ENCODE peak calls at places on chromosomes 6 and 20, in nine cellular contexts. One of them, this sample, is unnamed.

GRCh38 chr6:168636147-168636982 is 195.4 kb downstream of the SMOC2 start:
- DNase-seq in K562: no peak
- DNase-seq in HepG2: no peak
- DNase-seq in stomach: no peak
- DNase-seq in H1: no peak
- DNase-seq in breast epithelium: no peak
- DNase-seq in GM23338: peak; percentile 45
- DNase-seq in GM12878: no peak
- DNase-seq in Panc1: no peak
- DNase-seq in this sample: no peak

GRCh38 chr6:34771727-34772126 is 14.4 kb downstream of the SNRPC start:
- DNase-seq in K562: no peak
- DNase-seq in HepG2: no peak
- DNase-seq in stomach: no peak
- DNase-seq in H1: no peak
- DNase-seq in breast epithelium: no peak
- DNase-seq in GM23338: no peak
- DNase-seq in GM12878: no peak
- DNase-seq in Panc1: no peak
- DNase-seq in this sample: no peak

GRCh38 chr20:2137552-2138201 is 36.0 kb downstream of the STK35 start:
- DNase-seq in K562: no peak
- DNase-seq in HepG2: no peak
- DNase-seq in stomach: no peak
- DNase-seq in H1: no peak
- DNase-seq in breast epithelium: no peak
- DNase-seq in GM23338: no peak
- DNase-seq in GM12878: no peak
- DNase-seq in Panc1: no peak
- DNase-seq in this sample: peak; percentile 24

GRCh38 chr6:72446427-72446826 is 175.4 kb upstream of the KCNQ5 start:
- DNase-seq in K562: no peak
- DNase-seq in HepG2: no peak
- DNase-seq in stomach: no peak
- DNase-seq in H1: no peak
- DNase-seq in breast epithelium: no peak
- DNase-seq in GM23338: peak; percentile 4
- DNase-seq in GM12878: no peak
- DNase-seq in Panc1: no peak
- DNase-seq in this sample: no peak

GRCh38 chr20:4152696-4153235 is 137.4 kb upstream of the RNF24 start:
- DNase-seq in K562: no peak
- DNase-seq in HepG2: no peak
- DNase-seq in stomach: no peak
- DNase-seq in H1: no peak
- DNase-seq in breast epithelium: no peak
- DNase-seq in GM23338: no peak
- DNase-seq in GM12878: no peak
- DNase-seq in Panc1: no peak
- DNase-seq in this sample: no peak

GRCh38 chr20:52448513-52448912 is 256.9 kb upstream of the ZFP64 start:
- DNase-seq in K562: no peak
- DNase-seq in HepG2: no peak
- DNase-seq in stomach: no peak
- DNase-seq in H1: no peak
- DNase-seq in breast epithelium: no peak
- DNase-seq in GM23338: no peak
- DNase-seq in GM12878: no peak
- DNase-seq in Panc1: no peak
- DNase-seq in this sample: no peak

GRCh38 chr20:50534567-50534966 is 24.4 kb downstream of the PTPN1 start:
- DNase-seq in K562: no peak
- DNase-seq in HepG2: no peak
- DNase-seq in stomach: no peak
- DNase-seq in H1: no peak
- DNase-seq in breast epithelium: no peak
- DNase-seq in GM23338: no peak
- DNase-seq in GM12878: no peak
- DNase-seq in Panc1: no peak
- DNase-seq in this sample: no peak

GRCh38 chr20:51884561-51884960 is 82.2 kb upstream of the SALL4 start:
- DNase-seq in K562: no peak
- DNase-seq in HepG2: no peak
- DNase-seq in stomach: no peak
- DNase-seq in H1: no peak
- DNase-seq in breast epithelium: no peak
- DNase-seq in GM23338: no peak
- DNase-seq in GM12878: no peak
- DNase-seq in Panc1: no peak
- DNase-seq in this sample: no peak

GRCh38 chr20:36246410-36246809 is 10.1 kb downstream of the AAR2 start:
- DNase-seq in K562: no peak
- DNase-seq in HepG2: no peak
- DNase-seq in stomach: no peak
- DNase-seq in H1: no peak
- DNase-seq in breast epithelium: no peak
- DNase-seq in GM23338: no peak
- DNase-seq in GM12878: no peak
- DNase-seq in Panc1: no peak
- DNase-seq in this sample: no peak

GRCh38 chr20:38290829-38291581 is 13.0 kb upstream of the BPI start:
- DNase-seq in K562: peak; percentile 51
- DNase-seq in HepG2: peak; percentile 87
- DNase-seq in stomach: no peak
- DNase-seq in H1: peak; percentile 74
- DNase-seq in breast epithelium: no peak
- DNase-seq in GM23338: peak; percentile 92
- DNase-seq in GM12878: no peak
- DNase-seq in Panc1: no peak
- DNase-seq in this sample: no peak

GRCh38 chr6:147423111-147423510 is 85.4 kb upstream of the SAMD5 start:
- DNase-seq in K562: no peak
- DNase-seq in HepG2: no peak
- DNase-seq in stomach: no peak
- DNase-seq in H1: no peak
- DNase-seq in breast epithelium: no peak
- DNase-seq in GM23338: no peak
- DNase-seq in GM12878: no peak
- DNase-seq in Panc1: no peak
- DNase-seq in this sample: no peak

GRCh38 chr6:91083226-91083625 is 496.4 kb upstream of the MAP3K7 start:
- DNase-seq in K562: no peak
- DNase-seq in HepG2: no peak
- DNase-seq in stomach: no peak
- DNase-seq in H1: no peak
- DNase-seq in breast epithelium: no peak
- DNase-seq in GM23338: no peak
- DNase-seq in GM12878: no peak
- DNase-seq in Panc1: no peak
- DNase-seq in this sample: no peak

GRCh38 chr6:31727034-31727716 is 1.9 kb downstream of the DDAH2 start:
- DNase-seq in K562: peak; percentile 72
- DNase-seq in HepG2: no peak
- DNase-seq in stomach: no peak
- DNase-seq in H1: no peak
- DNase-seq in breast epithelium: no peak
- DNase-seq in GM23338: no peak
- DNase-seq in GM12878: no peak
- DNase-seq in Panc1: no peak
- DNase-seq in this sample: peak; percentile 88

GRCh38 chr6:32148722-32149576 is 2.8 kb downstream of the PRRT1 start:
- DNase-seq in K562: no peak
- DNase-seq in HepG2: no peak
- DNase-seq in stomach: peak; percentile 86
- DNase-seq in H1: peak; percentile 90
- DNase-seq in breast epithelium: no peak
- DNase-seq in GM23338: peak; percentile 96
- DNase-seq in GM12878: no peak
- DNase-seq in Panc1: no peak
- DNase-seq in this sample: peak; percentile 85

GRCh38 chr6:42030585-42031506 is 19.5 kb upstream of the TAF8 start:
- DNase-seq in K562: peak; percentile 92
- DNase-seq in HepG2: no peak
- DNase-seq in stomach: no peak
- DNase-seq in H1: no peak
- DNase-seq in breast epithelium: no peak
- DNase-seq in GM23338: peak; percentile 66
- DNase-seq in GM12878: no peak
- DNase-seq in Panc1: no peak
- DNase-seq in this sample: peak; percentile 72

GRCh38 chr6:117008618-117009017 is 131.6 kb downstream of the RFX6 start:
- DNase-seq in K562: no peak
- DNase-seq in HepG2: no peak
- DNase-seq in stomach: no peak
- DNase-seq in H1: no peak
- DNase-seq in breast epithelium: no peak
- DNase-seq in GM23338: no peak
- DNase-seq in GM12878: peak; percentile 35
- DNase-seq in Panc1: no peak
- DNase-seq in this sample: no peak

GRCh38 chr6:14796974-14797762 is 448.7 kb upstream of the JARID2 start:
- DNase-seq in K562: peak; percentile 39
- DNase-seq in HepG2: no peak
- DNase-seq in stomach: no peak
- DNase-seq in H1: no peak
- DNase-seq in breast epithelium: no peak
- DNase-seq in GM23338: no peak
- DNase-seq in GM12878: no peak
- DNase-seq in Panc1: no peak
- DNase-seq in this sample: no peak

GRCh38 chr6:88585081-88585692 is 378.2 kb downstream of the RNGTT start:
- DNase-seq in K562: no peak
- DNase-seq in HepG2: no peak
- DNase-seq in stomach: no peak
- DNase-seq in H1: no peak
- DNase-seq in breast epithelium: no peak
- DNase-seq in GM23338: no peak
- DNase-seq in GM12878: no peak
- DNase-seq in Panc1: no peak
- DNase-seq in this sample: no peak

DNA sequence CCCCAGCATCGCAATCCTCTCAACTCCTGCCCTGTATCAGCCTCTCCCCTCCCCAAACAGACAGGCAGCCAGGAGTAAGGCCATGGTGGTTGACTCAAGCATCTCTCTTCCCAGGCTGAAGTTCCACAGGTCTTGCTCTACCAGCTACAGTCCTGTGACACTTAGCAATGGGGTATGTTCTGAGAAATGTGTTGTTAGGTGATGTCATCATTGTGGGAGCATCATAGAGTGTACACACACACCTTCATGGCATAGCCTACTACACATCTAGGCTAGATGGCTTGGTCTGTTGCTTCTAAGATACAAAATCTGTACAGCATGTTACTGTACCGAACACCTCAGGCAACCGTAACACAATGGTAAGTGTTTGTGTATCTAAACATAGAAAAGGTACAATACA is 29.5 kb upstream of the BCAS1 start:
- DNase-seq in K562: no peak
- DNase-seq in HepG2: no peak
- DNase-seq in stomach: no peak
- DNase-seq in H1: no peak
- DNase-seq in breast epithelium: no peak
- DNase-seq in GM23338: no peak
- DNase-seq in GM12878: no peak
- DNase-seq in Panc1: no peak
- DNase-seq in this sample: no peak
- TF ChIP-seq POLR2AphosphoS5 in K562: no peak
- TF ChIP-seq POLR2AphosphoS5 in HepG2: no peak
- TF ChIP-seq POLR2AphosphoS5 in stomach: no peak
- TF ChIP-seq POLR2AphosphoS5 in H1: no peak
- TF ChIP-seq POLR2AphosphoS5 in breast epithelium: no peak
- TF ChIP-seq POLR2AphosphoS5 in GM23338: no peak
- TF ChIP-seq POLR2AphosphoS5 in GM12878: no peak
- TF ChIP-seq POLR2AphosphoS5 in Panc1: no peak
- TF ChIP-seq POLR2AphosphoS5 in this sample: no peak

DNA sequence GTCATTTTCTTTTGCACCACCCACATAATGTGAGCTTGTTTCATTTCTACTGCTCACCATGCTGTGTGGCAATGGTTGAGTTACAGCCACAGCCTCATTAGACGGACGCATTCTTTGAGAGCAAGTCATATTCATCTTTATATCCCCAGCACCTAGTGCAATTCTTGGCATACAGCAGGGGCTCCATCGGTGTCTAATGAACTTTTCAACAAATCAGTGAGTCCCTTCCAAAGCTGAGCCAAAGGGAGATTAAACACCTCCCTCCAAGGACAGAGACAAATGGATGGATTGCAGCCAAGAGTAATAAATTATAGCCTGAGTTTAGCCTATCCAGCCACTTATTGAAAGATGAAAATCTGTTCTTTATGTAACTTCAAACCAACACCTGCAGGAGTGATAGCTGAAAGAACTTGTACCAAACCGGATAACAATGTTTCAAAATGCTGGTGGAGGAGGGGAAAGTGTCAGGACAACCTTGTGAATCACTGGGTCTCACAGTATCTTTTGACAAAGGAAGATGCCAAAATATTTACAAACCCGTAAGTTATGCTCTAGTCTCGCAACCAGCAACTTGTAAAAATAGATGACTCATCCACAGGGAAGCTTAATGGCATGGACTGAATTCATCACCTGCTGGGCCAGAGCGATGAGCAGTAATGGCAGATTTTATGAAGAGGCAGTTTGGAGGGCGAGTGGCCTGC is 139.0 kb downstream of the PXDC1 start:
- DNase-seq in K562: no peak
- DNase-seq in HepG2: peak; percentile 27
- DNase-seq in stomach: no peak
- DNase-seq in H1: peak; percentile 24
- DNase-seq in breast epithelium: peak; percentile 5
- DNase-seq in GM23338: no peak
- DNase-seq in GM12878: no peak
- DNase-seq in Panc1: peak; percentile 66
- DNase-seq in this sample: no peak
- TF ChIP-seq POLR2AphosphoS5 in K562: no peak
- TF ChIP-seq POLR2AphosphoS5 in HepG2: no peak
- TF ChIP-seq POLR2AphosphoS5 in stomach: no peak
- TF ChIP-seq POLR2AphosphoS5 in H1: no peak
- TF ChIP-seq POLR2AphosphoS5 in breast epithelium: no peak
- TF ChIP-seq POLR2AphosphoS5 in GM23338: no peak
- TF ChIP-seq POLR2AphosphoS5 in GM12878: no peak
- TF ChIP-seq POLR2AphosphoS5 in Panc1: peak; percentile 29
- TF ChIP-seq POLR2AphosphoS5 in this sample: no peak

GRCh38 chr6:145116591-145117178 is 618.6 kb downstream of the EPM2A start:
- DNase-seq in K562: no peak
- DNase-seq in HepG2: no peak
- DNase-seq in stomach: no peak
- DNase-seq in H1: no peak
- DNase-seq in breast epithelium: no peak
- DNase-seq in GM23338: no peak
- DNase-seq in GM12878: no peak
- DNase-seq in Panc1: no peak
- DNase-seq in this sample: no peak
- TF ChIP-seq POLR2AphosphoS5 in K562: no peak
- TF ChIP-seq POLR2AphosphoS5 in HepG2: no peak
- TF ChIP-seq POLR2AphosphoS5 in stomach: no peak
- TF ChIP-seq POLR2AphosphoS5 in H1: no peak
- TF ChIP-seq POLR2AphosphoS5 in breast epithelium: no peak
- TF ChIP-seq POLR2AphosphoS5 in GM23338: no peak
- TF ChIP-seq POLR2AphosphoS5 in GM12878: no peak
- TF ChIP-seq POLR2AphosphoS5 in Panc1: no peak
- TF ChIP-seq POLR2AphosphoS5 in this sample: no peak

GRCh38 chr6:33410711-33411631 is at the start of gene PHF1:
- DNase-seq in K562: peak; percentile 88
- DNase-seq in HepG2: no peak
- DNase-seq in stomach: peak; percentile 77
- DNase-seq in H1: peak; percentile 74
- DNase-seq in breast epithelium: no peak
- DNase-seq in GM23338: peak; percentile 58
- DNase-seq in GM12878: no peak
- DNase-seq in Panc1: no peak
- DNase-seq in this sample: peak; percentile 95
- TF ChIP-seq POLR2AphosphoS5 in K562: no peak
- TF ChIP-seq POLR2AphosphoS5 in HepG2: peak; percentile 60
- TF ChIP-seq POLR2AphosphoS5 in stomach: peak; percentile 60
- TF ChIP-seq POLR2AphosphoS5 in H1: peak; percentile 25
- TF ChIP-seq POLR2AphosphoS5 in breast epithelium: no peak
- TF ChIP-seq POLR2AphosphoS5 in GM23338: no peak
- TF ChIP-seq POLR2AphosphoS5 in GM12878: no peak
- TF ChIP-seq POLR2AphosphoS5 in Panc1: no peak
- TF ChIP-seq POLR2AphosphoS5 in this sample: peak; percentile 90

This sample was measured in spleen.